ENCODE peak calls at places on chromosomes 2 and 18, in six cellular contexts. T is fibroblast of mammary gland, A is testis, I is AG09309, F is gastrocnemius medialis, L is GM12865. R is an unnamed sample.

GRCh38 chr2:72538486-72538885 is 287.3 kb downstream of the EXOC6B start:
- DNase-seq in L (no peak), T (no peak), A (no peak), F (no peak), I (no peak), R (peak)

GRCh38 chr2:237640493-237640998 is 13.2 kb downstream of the LRRFIP1 start:
- DNase-seq in A (no peak), I (no peak), T (no peak), F (no peak), L (no peak), R (no peak)

GRCh38 chr2:232885264-232885961 is 15.3 kb downstream of the SNORC start:
- DNase-seq in F (no peak), L (no peak), T (no peak), I (no peak), A (no peak), R (no peak)

GRCh38 chr18:48835745-48836191 is 115.0 kb downstream of the SMAD7 start:
- DNase-seq in F (no peak), I (no peak), L (no peak), T (no peak), A (no peak), R (no peak)

GRCh38 chr2:134912406-134912805 is 6.2 kb upstream of the CCNT2 start:
- DNase-seq in I (no peak), T (peak), A (no peak), F (no peak), L (no peak), R (peak)

GRCh38 chr18:57475408-57475807 is 40.2 kb downstream of the ONECUT2 start:
- DNase-seq in I (no peak), T (no peak), F (no peak), A (no peak), L (no peak), R (no peak)

GRCh38 chr2:125386074-125386473 is 1269.9 kb upstream of the GYPC start:
- DNase-seq in T (no peak), I (no peak), A (no peak), F (no peak), L (peak), R (no peak)

GRCh38 chr2:156021326-156022040 is 311.0 kb downstream of the NR4A2 start:
- DNase-seq in I (no peak), T (no peak), L (no peak), A (peak), F (no peak), R (no peak)

GRCh38 chr2:240782886-240783818 is 36.9 kb downstream of the KIF1A start:
- DNase-seq in A (no peak), T (no peak), I (no peak), L (no peak), F (no peak), R (no peak)

GRCh38 chr2:207235621-207236020 is 69.9 kb upstream of the KLF7 start:
- DNase-seq in T (peak), L (no peak), I (no peak), A (no peak), F (no peak), R (no peak)

GRCh38 chr18:79736846-79737245 is 57.2 kb downstream of the CTDP1 start:
- DNase-seq in T (no peak), A (no peak), I (no peak), L (no peak), F (no peak), R (no peak)

GRCh38 chr2:215693269-215693998 is 257.6 kb upstream of the FN1 start:
- DNase-seq in L (no peak), I (no peak), A (no peak), F (no peak), T (peak), R (peak)

GRCh38 chr2:73059106-73059505 is 12.4 kb downstream of the SFXN5 start:
- DNase-seq in A (no peak), L (no peak), T (no peak), I (no peak), F (no peak), R (no peak)

GRCh38 chr18:6310714-6311113 is 104.0 kb downstream of the L3MBTL4 start:
- DNase-seq in T (no peak), A (no peak), L (no peak), F (no peak), I (no peak), R (no peak)

GRCh38 chr18:6313427-6313826 is 101.3 kb downstream of the L3MBTL4 start:
- DNase-seq in A (no peak), T (no peak), I (no peak), F (no peak), L (no peak), R (no peak)

GRCh38 chr18:6315556-6316331 is 99.0 kb downstream of the L3MBTL4 start:
- DNase-seq in A (no peak), F (no peak), T (no peak), L (peak), I (no peak), R (no peak)
- H3K4me3 ChIP-seq in A (no peak), F (no peak), T (no peak), L (no peak), I (no peak), R (no peak)

GRCh38 chr18:32576296-32576916 is 105.7 kb upstream of the GAREM1 start:
- DNase-seq in T (peak), F (no peak), L (peak), A (peak), I (no peak), R (no peak)
- TF ChIP-seq CTCF in T (peak), F (no peak), L (peak), A (no peak), I (peak), R (peak)

GRCh38 chr2:176137249-176137573 is 7.7 kb downstream of the HOXD8 start:
- DNase-seq in A (no peak), I (no peak), F (no peak), T (no peak), L (no peak), R (no peak)
- H3K4me3 ChIP-seq in A (peak), I (peak), F (peak), T (peak), L (no peak), R (peak)

GRCh38 chr2:43542285-43542933 is 53.4 kb downstream of the THADA start:
- DNase-seq in F (no peak), T (peak), A (no peak), L (peak), I (peak), R (peak)
- TF ChIP-seq CTCF in F (peak), T (peak), A (peak), L (peak), I (peak), R (peak)

DNA sequence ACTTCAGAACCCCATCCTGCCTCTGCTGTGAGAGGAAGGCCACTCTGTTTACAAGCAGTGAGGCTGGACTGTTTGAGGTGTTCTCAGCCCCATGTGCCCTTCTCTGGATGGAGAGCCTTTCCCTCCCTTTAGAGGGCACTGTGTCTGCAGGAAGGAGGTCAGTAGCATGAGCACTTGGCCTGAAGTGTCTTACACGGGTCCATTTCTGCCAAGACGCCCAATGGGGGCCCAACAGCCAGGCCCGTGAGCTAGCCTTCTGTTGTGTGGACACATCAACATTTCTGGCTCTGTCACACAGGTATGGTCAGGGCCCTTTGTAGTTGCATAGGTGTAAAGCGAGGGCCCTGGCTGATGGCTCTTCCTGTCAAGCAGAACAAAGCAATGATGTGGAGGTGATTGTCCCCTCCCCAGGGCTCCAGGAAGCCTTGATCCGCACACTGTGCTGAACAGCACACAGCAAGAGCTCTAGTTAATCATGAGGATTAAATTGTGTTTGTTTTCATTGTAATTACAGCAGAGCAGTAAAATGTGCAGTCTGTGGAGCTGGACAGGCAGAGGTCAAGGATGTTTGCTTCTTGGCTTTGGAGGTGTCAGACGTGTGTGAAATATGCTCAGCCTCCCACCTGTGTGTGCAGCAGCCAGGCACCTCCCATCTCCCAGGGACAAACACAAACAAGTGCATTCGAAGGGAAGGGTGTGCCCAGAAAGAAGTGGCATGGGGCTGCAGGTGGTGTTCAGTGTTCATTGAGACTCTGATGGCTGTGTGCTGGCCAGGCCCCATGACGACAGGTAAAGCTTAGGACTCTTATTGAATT is 132.1 kb downstream of the SH3RF3 start:
- DNase-seq in T (peak), F (no peak), A (peak), L (peak), I (no peak), R (peak)
- H3K4me3 ChIP-seq in T (no peak), F (no peak), A (no peak), L (no peak), I (no peak), R (no peak)

GRCh38 chr2:149099298-149099697 is 60.8 kb downstream of the LYPD6B start:
- DNase-seq in I (no peak), L (no peak), T (no peak), A (no peak), F (no peak), R (no peak)
- TF ChIP-seq CTCF in I (no peak), L (no peak), T (no peak), A (no peak), F (no peak), R (peak)